ENCODE peak calls at places on chromosomes 7 and 10, in four cellular contexts. One of them, this sample, is unnamed.

GRCh38 chr7:81079736-81080135 is 160.9 kb upstream of the SEMA3C start:
- DNase-seq in CD8-positive, alpha-beta memory T cell: no peak
- DNase-seq in HEK293T: no peak
- DNase-seq in astrocyte of the hippocampus: no peak
- DNase-seq in this sample: no peak

GRCh38 chr7:66557214-66558200 is 71.2 kb upstream of the KCTD7 start:
- DNase-seq in CD8-positive, alpha-beta memory T cell: peak
- DNase-seq in HEK293T: peak
- DNase-seq in astrocyte of the hippocampus: peak
- DNase-seq in this sample: peak

GRCh38 chr7:83976302-83976701 is 218.3 kb downstream of the SEMA3A start:
- DNase-seq in CD8-positive, alpha-beta memory T cell: no peak
- DNase-seq in HEK293T: peak
- DNase-seq in astrocyte of the hippocampus: peak
- DNase-seq in this sample: peak

GRCh38 chr7:2487586-2488271 is 11.5 kb upstream of the GRIFIN start:
- DNase-seq in CD8-positive, alpha-beta memory T cell: no peak
- DNase-seq in HEK293T: no peak
- DNase-seq in astrocyte of the hippocampus: no peak
- DNase-seq in this sample: no peak

GRCh38 chr7:32948202-32948601 is 9.0 kb upstream of the FKBP9 start:
- DNase-seq in CD8-positive, alpha-beta memory T cell: no peak
- DNase-seq in HEK293T: no peak
- DNase-seq in astrocyte of the hippocampus: no peak
- DNase-seq in this sample: no peak

GRCh38 chr7:69837387-69838068 is 239.3 kb downstream of the AUTS2 start:
- DNase-seq in CD8-positive, alpha-beta memory T cell: no peak
- DNase-seq in HEK293T: no peak
- DNase-seq in astrocyte of the hippocampus: peak
- DNase-seq in this sample: no peak

GRCh38 chr7:15602236-15602635 is 40.4 kb upstream of the AGMO start:
- DNase-seq in CD8-positive, alpha-beta memory T cell: no peak
- DNase-seq in HEK293T: no peak
- DNase-seq in astrocyte of the hippocampus: peak
- DNase-seq in this sample: no peak

GRCh38 chr7:578386-578785 is 58.7 kb upstream of the PDGFA start:
- DNase-seq in CD8-positive, alpha-beta memory T cell: no peak
- DNase-seq in HEK293T: no peak
- DNase-seq in astrocyte of the hippocampus: no peak
- DNase-seq in this sample: no peak

GRCh38 chr10:119090968-119091367 is 10.4 kb upstream of the EIF3A start:
- DNase-seq in CD8-positive, alpha-beta memory T cell: peak
- DNase-seq in HEK293T: no peak
- DNase-seq in astrocyte of the hippocampus: peak
- DNase-seq in this sample: no peak

GRCh38 chr10:112115781-112116385 is 67.7 kb downstream of the GPAM start:
- DNase-seq in CD8-positive, alpha-beta memory T cell: no peak
- DNase-seq in HEK293T: peak
- DNase-seq in astrocyte of the hippocampus: peak
- DNase-seq in this sample: no peak

GRCh38 chr10:51687296-51687695 is 12.1 kb downstream of the CSTF2T start:
- DNase-seq in CD8-positive, alpha-beta memory T cell: no peak
- DNase-seq in HEK293T: no peak
- DNase-seq in astrocyte of the hippocampus: no peak
- DNase-seq in this sample: no peak

GRCh38 chr10:120392671-120393079 is 64.4 kb upstream of the PLPP4 start:
- DNase-seq in CD8-positive, alpha-beta memory T cell: no peak
- DNase-seq in HEK293T: no peak
- DNase-seq in astrocyte of the hippocampus: no peak
- DNase-seq in this sample: no peak

GRCh38 chr10:130654726-130655125 is 518.5 kb downstream of the GLRX3 start:
- DNase-seq in CD8-positive, alpha-beta memory T cell: no peak
- DNase-seq in HEK293T: no peak
- DNase-seq in astrocyte of the hippocampus: no peak
- DNase-seq in this sample: no peak

GRCh38 chr7:29987821-29988317 is 1.7 kb downstream of the SCRN1 start:
- DNase-seq in CD8-positive, alpha-beta memory T cell: no peak
- DNase-seq in HEK293T: peak
- DNase-seq in astrocyte of the hippocampus: peak
- DNase-seq in this sample: no peak

GRCh38 chr10:84432891-84433290 is 104.5 kb downstream of the CCSER2 start:
- DNase-seq in CD8-positive, alpha-beta memory T cell: no peak
- DNase-seq in HEK293T: no peak
- DNase-seq in astrocyte of the hippocampus: peak
- DNase-seq in this sample: no peak

GRCh38 chr10:3892440-3893101 is 107.6 kb upstream of the KLF6 start:
- DNase-seq in CD8-positive, alpha-beta memory T cell: peak
- DNase-seq in HEK293T: no peak
- DNase-seq in astrocyte of the hippocampus: no peak
- DNase-seq in this sample: no peak

GRCh38 chr10:111875760-111876159 is 307.8 kb downstream of the GPAM start:
- DNase-seq in CD8-positive, alpha-beta memory T cell: no peak
- DNase-seq in HEK293T: no peak
- DNase-seq in astrocyte of the hippocampus: peak
- DNase-seq in this sample: no peak

GRCh38 chr10:45464958-45465567 is 91.0 kb downstream of the ALOX5 start:
- DNase-seq in CD8-positive, alpha-beta memory T cell: peak
- DNase-seq in HEK293T: peak
- DNase-seq in astrocyte of the hippocampus: peak
- DNase-seq in this sample: peak

GRCh38 chr7:137469191-137469811 is 125.8 kb upstream of the PTN start:
- DNase-seq in CD8-positive, alpha-beta memory T cell: no peak
- DNase-seq in HEK293T: no peak
- DNase-seq in astrocyte of the hippocampus: no peak
- DNase-seq in this sample: no peak

GRCh38 chr10:98380493-98381339 is 34.3 kb downstream of the PYROXD2 start:
- DNase-seq in CD8-positive, alpha-beta memory T cell: no peak
- DNase-seq in HEK293T: no peak
- DNase-seq in astrocyte of the hippocampus: no peak
- DNase-seq in this sample: no peak

GRCh38 chr7:127768241-127768640 is 116.2 kb downstream of the SND1 start:
- DNase-seq in CD8-positive, alpha-beta memory T cell: no peak
- DNase-seq in HEK293T: no peak
- DNase-seq in astrocyte of the hippocampus: peak
- DNase-seq in this sample: no peak

GRCh38 chr7:2592375-2592865 is 33.6 kb downstream of the IQCE start:
- DNase-seq in CD8-positive, alpha-beta memory T cell: no peak
- DNase-seq in HEK293T: no peak
- DNase-seq in astrocyte of the hippocampus: no peak
- DNase-seq in this sample: no peak

GRCh38 chr10:114541081-114541833 is 116.8 kb downstream of the ABLIM1 start:
- DNase-seq in CD8-positive, alpha-beta memory T cell: peak
- DNase-seq in HEK293T: no peak
- DNase-seq in astrocyte of the hippocampus: peak
- DNase-seq in this sample: no peak

GRCh38 chr10:127563718-127564553 is 14.8 kb downstream of the NPS start:
- DNase-seq in CD8-positive, alpha-beta memory T cell: no peak
- DNase-seq in HEK293T: peak
- DNase-seq in astrocyte of the hippocampus: no peak
- DNase-seq in this sample: no peak

GRCh38 chr10:49649294-49649693 is 30.2 kb upstream of the C10orf53 start:
- DNase-seq in CD8-positive, alpha-beta memory T cell: no peak
- DNase-seq in HEK293T: no peak
- DNase-seq in astrocyte of the hippocampus: peak
- DNase-seq in this sample: no peak

GRCh38 chr7:16084370-16084769 is 337.0 kb downstream of the CRPPA start:
- DNase-seq in CD8-positive, alpha-beta memory T cell: no peak
- DNase-seq in HEK293T: no peak
- DNase-seq in astrocyte of the hippocampus: peak
- DNase-seq in this sample: no peak

GRCh38 chr10:20622522-20623270 is 274.4 kb downstream of the NEBL start:
- DNase-seq in CD8-positive, alpha-beta memory T cell: peak
- DNase-seq in HEK293T: no peak
- DNase-seq in astrocyte of the hippocampus: peak
- DNase-seq in this sample: no peak

GRCh38 chr7:36357054-36357453 is 32.6 kb upstream of the ANLN start:
- DNase-seq in CD8-positive, alpha-beta memory T cell: no peak
- DNase-seq in HEK293T: no peak
- DNase-seq in astrocyte of the hippocampus: no peak
- DNase-seq in this sample: peak

GRCh38 chr7:127976722-127977121 is 54.5 kb downstream of the LRRC4 start:
- DNase-seq in CD8-positive, alpha-beta memory T cell: no peak
- DNase-seq in HEK293T: no peak
- DNase-seq in astrocyte of the hippocampus: peak
- DNase-seq in this sample: peak

GRCh38 chr10:66917104-66917503 is 8.7 kb upstream of the LRRTM3 start:
- DNase-seq in CD8-positive, alpha-beta memory T cell: no peak
- DNase-seq in HEK293T: no peak
- DNase-seq in astrocyte of the hippocampus: no peak
- DNase-seq in this sample: no peak

GRCh38 chr10:87706731-87707130 is 47.1 kb downstream of the PAPSS2 start:
- DNase-seq in CD8-positive, alpha-beta memory T cell: no peak
- DNase-seq in HEK293T: no peak
- DNase-seq in astrocyte of the hippocampus: peak
- DNase-seq in this sample: no peak

GRCh38 chr10:6221192-6221940 is 18.6 kb downstream of the PFKFB3 start:
- DNase-seq in CD8-positive, alpha-beta memory T cell: no peak
- DNase-seq in HEK293T: no peak
- DNase-seq in astrocyte of the hippocampus: no peak
- DNase-seq in this sample: no peak

GRCh38 chr7:138890782-138891445 is 90.3 kb downstream of the KIAA1549 start:
- DNase-seq in CD8-positive, alpha-beta memory T cell: no peak
- DNase-seq in HEK293T: no peak
- DNase-seq in astrocyte of the hippocampus: peak
- DNase-seq in this sample: no peak

GRCh38 chr10:71864861-71865473 is 13.9 kb upstream of the PSAP start:
- DNase-seq in CD8-positive, alpha-beta memory T cell: no peak
- DNase-seq in HEK293T: no peak
- DNase-seq in astrocyte of the hippocampus: peak
- DNase-seq in this sample: no peak

GRCh38 chr10:132774905-132775863 is 10.8 kb downstream of the NKX6-2 start:
- DNase-seq in CD8-positive, alpha-beta memory T cell: no peak
- DNase-seq in HEK293T: no peak
- DNase-seq in astrocyte of the hippocampus: peak
- DNase-seq in this sample: peak

GRCh38 chr10:79239275-79239779 is 107.9 kb upstream of the PPIF start:
- DNase-seq in CD8-positive, alpha-beta memory T cell: no peak
- DNase-seq in HEK293T: no peak
- DNase-seq in astrocyte of the hippocampus: peak
- DNase-seq in this sample: peak

GRCh38 chr7:22325671-22326070 is 31.3 kb downstream of the RAPGEF5 start:
- DNase-seq in CD8-positive, alpha-beta memory T cell: no peak
- DNase-seq in HEK293T: no peak
- DNase-seq in astrocyte of the hippocampus: no peak
- DNase-seq in this sample: no peak